ENCODE peak calls at places on chromosomes 1 and 21, in four cellular contexts. I, H, M and E are unnamed samples.

GRCh38 chr1:55049914-55050278 is 10.5 kb downstream of the PCSK9 start:
- DNase-seq in I (no peak), H (no peak), M (no peak), E (no peak)

GRCh38 chr1:168488153-168488552 is 55.6 kb downstream of the XCL2 start:
- DNase-seq in I (no peak), H (no peak), M (no peak), E (no peak)

GRCh38 chr1:226912587-226913176 is 27.4 kb upstream of the COQ8A start:
- DNase-seq in I (peak), H (peak), M (peak), E (no peak)

GRCh38 chr1:28195780-28196179 is 19.3 kb upstream of the PTAFR start:
- DNase-seq in I (no peak), H (no peak), M (no peak), E (no peak)

GRCh38 chr1:36836196-36836883 is 198.0 kb downstream of the GRIK3 start:
- DNase-seq in I (no peak), H (no peak), M (no peak), E (no peak)

GRCh38 chr1:30514137-30514654 is 209.2 kb downstream of the MATN1 start:
- DNase-seq in I (no peak), H (no peak), M (no peak), E (no peak)

GRCh38 chr1:9628541-9629444 is 22.7 kb upstream of the PIK3CD start:
- DNase-seq in I (peak), H (peak), M (no peak), E (no peak)

GRCh38 chr1:76669146-76669545 is 198.1 kb upstream of the ST6GALNAC5 start:
- DNase-seq in I (no peak), H (no peak), M (no peak), E (no peak)

GRCh38 chr1:223775054-223775453 is 62.7 kb downstream of the CAPN2 start:
- DNase-seq in I (no peak), H (no peak), M (peak), E (no peak)

GRCh38 chr1:203031467-203031866 is 5.2 kb downstream of the PPFIA4 start:
- DNase-seq in I (no peak), H (no peak), M (no peak), E (no peak)

GRCh38 chr21:42121792-42122191 is 50.7 kb downstream of the UMODL1 start:
- DNase-seq in I (no peak), H (no peak), M (no peak), E (no peak)

GRCh38 chr1:222048030-222048632 is 306.2 kb upstream of the DUSP10 start:
- DNase-seq in I (no peak), H (no peak), M (peak), E (no peak)

GRCh38 chr1:209850342-209850979 is 22.7 kb downstream of the UTP25 start:
- DNase-seq in I (no peak), H (no peak), M (peak), E (no peak)

GRCh38 chr1:156689035-156689959 is 12.1 kb upstream of the NES start:
- DNase-seq in I (peak), H (peak), M (peak), E (peak)

GRCh38 chr1:36743286-36744005 is 260.7 kb upstream of the CSF3R start:
- DNase-seq in I (no peak), H (no peak), M (no peak), E (no peak)

GRCh38 chr1:55962472-55962871 is 616.9 kb downstream of the PLPP3 start:
- DNase-seq in I (no peak), H (no peak), M (no peak), E (no peak)

GRCh38 chr21:34215911-34216310 is 142.5 kb downstream of the MRPS6 start:
- DNase-seq in I (no peak), H (no peak), M (no peak), E (no peak)

GRCh38 chr1:88740784-88741183 is 56.7 kb downstream of the PKN2 start:
- DNase-seq in I (no peak), H (no peak), M (no peak), E (no peak)

GRCh38 chr1:48532976-48533375 is 61.0 kb upstream of the SPATA6 start:
- DNase-seq in I (no peak), H (no peak), M (no peak), E (no peak)

GRCh38 chr1:60227581-60228252 is 154.1 kb upstream of the C1orf87 start:
- DNase-seq in I (no peak), H (no peak), M (no peak), E (no peak)